ENCODE peak calls at places on chromosomes 4 and X, in seven cellular contexts. D is breast epithelium, I is endothelial cell of umbilical vein, V is kidney epithelial cell, O is astrocyte, K is WERI-Rb-1, Q is A549. F is an unnamed sample.

GRCh38 chr4:123390846-123391456 is 5.6 kb upstream of the SPRY1 start:
- DNase-seq in K (no peak), O (no peak), I (peak; percentile 46), V (no peak), Q (peak; percentile 5), D (no peak), F (no peak)

GRCh38 chr4:44425614-44426208 is 22.9 kb downstream of the KCTD8 start:
- DNase-seq in I (peak; percentile 35), V (no peak), D (no peak), K (peak; percentile 53), O (no peak), Q (peak; percentile 21), F (no peak)

GRCh38 chr4:7444731-7445130 is 10.0 kb upstream of the PSAPL1 start:
- DNase-seq in O (no peak), Q (no peak), V (no peak), I (no peak), D (no peak), K (peak; percentile 30), F (no peak)

GRCh38 chr4:37584530-37585060 is 101.6 kb downstream of the RELL1 start:
- DNase-seq in K (no peak), D (no peak), O (no peak), I (no peak), V (no peak), Q (no peak), F (no peak)

GRCh38 chr4:112099701-112100289 is 45.5 kb upstream of the FAM241A start:
- DNase-seq in D (no peak), V (no peak), K (no peak), Q (peak; percentile 47), O (peak; percentile 39), I (peak; percentile 80), F (no peak)

GRCh38 chr4:15506464-15506863 is 36.8 kb downstream of the CC2D2A start:
- DNase-seq in K (no peak), Q (no peak), D (no peak), I (peak; percentile 56), V (peak; percentile 35), O (peak; percentile 81), F (peak; percentile 37)

GRCh38 chrX:34903316-34903715 is 39.3 kb upstream of the FAM47B start:
- DNase-seq in Q (no peak), V (no peak), D (no peak), I (no peak), O (peak; percentile 2), K (no peak), F (no peak)

GRCh38 chr4:15031993-15032660 is 29.8 kb downstream of the CPEB2 start:
- DNase-seq in D (no peak), O (peak; percentile 51), V (no peak), I (peak; percentile 21), K (no peak), Q (no peak), F (no peak)

GRCh38 chrX:44935640-44936039 is 62.7 kb downstream of the KDM6A start:
- DNase-seq in I (no peak), K (no peak), V (no peak), D (no peak), O (no peak), Q (no peak), F (no peak)

GRCh38 chrX:46294234-46294633 is 251.0 kb downstream of the ZNF674 start:
- DNase-seq in V (no peak), K (no peak), I (no peak), Q (no peak), O (peak; percentile 78), D (no peak), F (no peak)

GRCh38 chr4:42655921-42656735 is 777 bp downstream of the ATP8A1 start:
- DNase-seq in K (peak; percentile 51), D (peak; percentile 22), O (no peak), Q (no peak), V (no peak), I (peak; percentile 36), F (no peak)

GRCh38 chr4:152369903-152370296 is 166.0 kb downstream of the FBXW7 start:
- DNase-seq in K (no peak), I (peak; percentile 34), Q (no peak), D (no peak), O (no peak), V (no peak), F (no peak)

GRCh38 chrX:20463296-20464075 is 196.8 kb upstream of the RPS6KA3 start:
- DNase-seq in D (no peak), I (no peak), Q (no peak), V (no peak), O (no peak), K (no peak), F (no peak)

GRCh38 chr4:16243285-16243684 is 17.0 kb upstream of the TAPT1 start:
- DNase-seq in D (no peak), I (no peak), Q (no peak), O (no peak), K (no peak), V (no peak), F (no peak)

GRCh38 chrX:132786217-132786616 is 172.2 kb downstream of the HS6ST2 start:
- DNase-seq in I (no peak), D (no peak), K (no peak), V (peak; percentile 43), O (peak; percentile 21), Q (no peak), F (no peak)

GRCh38 chr4:70315928-70316327 is 18.9 kb upstream of the CABS1 start:
- DNase-seq in I (no peak), O (no peak), D (no peak), V (no peak), Q (no peak), K (no peak), F (no peak)

GRCh38 chrX:47232803-47233332 is at the start of gene USP11:
- DNase-seq in O (peak; percentile 15), I (no peak), K (peak; percentile 60), D (peak; percentile 43), Q (peak; percentile 63), V (no peak), F (no peak)

GRCh38 chrX:55006827-55007621 is 6.9 kb downstream of the APEX2 start:
- DNase-seq in I (no peak), D (no peak), O (no peak), K (no peak), Q (no peak), V (no peak), F (no peak)

GRCh38 chrX:55007633-55008032 is 7.5 kb downstream of the APEX2 start:
- DNase-seq in D (no peak), V (no peak), Q (peak; percentile 31), I (peak; percentile 46), K (no peak), O (peak; percentile 66), F (no peak)

GRCh38 chrX:55008571-55009358 is 8.6 kb downstream of the APEX2 start:
- DNase-seq in V (no peak), K (no peak), O (peak; percentile 68), Q (peak; percentile 6), I (peak; percentile 42), D (no peak), F (no peak)

GRCh38 chrX:55014897-55015299 is 14.7 kb downstream of the APEX2 start:
- DNase-seq in D (no peak), V (no peak), I (no peak), O (no peak), Q (no peak), K (no peak), F (no peak)

GRCh38 chrX:55011294-55011693 is 11.1 kb downstream of the APEX2 start:
- DNase-seq in O (no peak), V (no peak), I (no peak), Q (no peak), K (no peak), D (no peak), F (no peak)
- TF ChIP-seq CTCF in O (peak; percentile 17), V (peak; percentile 21), I (peak; percentile 23), Q (peak; percentile 35), K (no peak), D (no peak), F (no peak)

DNA sequence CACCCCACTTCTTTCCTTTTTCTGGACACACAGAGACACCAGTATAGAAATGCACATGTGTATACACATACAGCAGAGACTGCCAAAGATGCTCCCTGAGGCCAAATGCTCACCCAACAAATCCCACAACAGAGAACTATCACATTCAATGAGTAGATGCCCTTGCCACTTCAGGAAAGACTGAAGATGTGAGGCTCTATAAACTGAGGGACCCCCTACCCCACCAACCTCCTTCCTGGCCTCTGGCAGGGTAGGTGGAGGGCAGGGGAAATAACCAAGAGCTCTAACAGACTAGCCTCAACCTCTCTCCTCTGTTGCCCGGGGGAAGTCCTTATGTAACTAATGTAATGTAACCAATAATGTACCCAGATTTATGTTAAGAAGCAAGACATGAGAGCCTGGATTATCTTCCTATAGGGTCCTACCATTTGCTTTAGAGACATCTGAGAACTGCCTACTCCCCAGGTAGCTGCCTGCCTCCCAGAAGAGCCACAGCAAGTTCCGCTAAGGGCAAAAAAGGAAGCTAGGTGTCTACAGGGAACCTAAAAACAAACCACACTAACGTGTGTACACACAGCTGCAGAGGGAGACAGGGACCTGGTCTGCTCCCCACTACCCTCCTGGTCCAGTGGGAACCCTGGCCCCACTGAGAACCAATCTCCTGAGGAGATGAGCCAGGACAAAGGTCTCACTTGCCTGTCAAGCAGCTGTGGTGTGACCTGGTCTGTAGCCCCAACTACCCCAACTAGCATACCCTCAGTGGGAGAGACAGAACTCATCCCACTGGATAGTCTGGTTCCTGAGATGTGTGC is 17.8 kb downstream of the OTUD5 start:
- DNase-seq in K (no peak), V (no peak), Q (no peak), D (no peak), I (no peak), O (no peak), F (no peak)
- H3K4me3 ChIP-seq in K (no peak overlapping the region), V (no peak overlapping the region), Q (no peak overlapping the region), D (no peak overlapping the region), I (no peak overlapping the region), O (no peak overlapping the region), F (no peak overlapping the region)

GRCh38 chr4:26325191-26325590 is 4.4 kb downstream of the RBPJ start:
- DNase-seq in D (no peak), Q (peak; percentile 31), I (no peak), V (no peak), O (peak; percentile 40), K (peak; percentile 36), F (no peak)
- TF ChIP-seq CTCF in D (no peak), Q (peak; percentile 30), I (no peak), V (peak; percentile 58), O (peak; percentile 31), K (peak; percentile 58), F (peak; percentile 40)

GRCh38 chr4:128347930-128348660 is 60.5 kb upstream of the PGRMC2 start:
- DNase-seq in I (no peak), K (no peak), O (no peak), V (no peak), Q (peak; percentile 61), D (no peak), F (no peak)
- H3K4me3 ChIP-seq in I (no peak overlapping the region), K (no peak overlapping the region), O (no peak overlapping the region), V (no peak overlapping the region), Q (no peak overlapping the region), D (no peak overlapping the region), F (no peak overlapping the region)

GRCh38 chr4:140426610-140427103 is 791 bp downstream of the CLGN start:
- DNase-seq in Q (no peak), D (no peak), O (no peak), I (no peak), K (peak; percentile 71), V (no peak), F (no peak)

GRCh38 chr4:140427919-140428471 is 547 bp upstream of the CLGN start:
- DNase-seq in K (no peak), Q (peak; percentile 42), V (no peak), O (no peak), I (no peak), D (no peak), F (no peak)

GRCh38 chr4:140423106-140423505 is 4.3 kb downstream of the CLGN start:
- DNase-seq in D (no peak), Q (no peak), O (peak; percentile 36), V (no peak), I (no peak), K (no peak), F (no peak)

GRCh38 chr4:140427104-140427918 is at the start of gene CLGN:
- DNase-seq in Q (peak; percentile 77), D (no peak), V (no peak), O (peak; percentile 46), K (peak; percentile 96), I (peak; percentile 78), F (no peak)
- TF ChIP-seq CTCF in Q (peak; percentile 45), D (no peak), V (peak; percentile 53), O (no peak), K (peak; percentile 78), I (peak; percentile 68), F (peak; percentile 51)